ENCODE peak calls at places on chromosome 1, in six cellular contexts. G is A549, R is endothelial cell of umbilical vein, B is K562, P is HepG2, D is GM12878. L is an unnamed sample.
A peak's percentile ranks its signal among the peaks of the same experiment; 100 is the strongest.

GRCh38 chr1:95217371-95217770 is 16.6 kb upstream of the RWDD3 start:
- DNase-seq in D (no peak), B (no peak), P (no peak), R (no peak), G (no peak), L (no peak)

GRCh38 chr1:161077426-161077825 is 7.7 kb upstream of the ARHGAP30 start:
- DNase-seq in R (no peak), P (no peak), G (no peak), D (no peak), B (no peak), L (no peak)

GRCh38 chr1:20366076-20366765 is 75.5 kb downstream of the VWA5B1 start:
- DNase-seq in G (no peak), R (no peak), P (no peak), B (no peak), D (no peak), L (no peak)

GRCh38 chr1:206101351-206101750 is 15.8 kb downstream of the AVPR1B start:
- DNase-seq in G (no peak), B (no peak), P (no peak), D (no peak), R (no peak), L (no peak)

GRCh38 chr1:205961405-205961804 is 18.1 kb upstream of the SLC26A9 start:
- DNase-seq in B (no peak), G (no peak), D (no peak), P (no peak), R (peak; percentile 42), L (no peak)

GRCh38 chr1:97137862-97138514 is 416.4 kb downstream of the PTBP2 start:
- DNase-seq in R (peak; percentile 95), G (peak; percentile 66), D (peak; percentile 20), P (peak; percentile 22), B (no peak), L (peak; percentile 72)

GRCh38 chr1:25645641-25646400 is 29.2 kb downstream of the MAN1C1 start:
- DNase-seq in D (no peak), G (no peak), B (no peak), R (no peak), P (no peak), L (no peak)

GRCh38 chr1:224730540-224730939 is 114.4 kb downstream of the CNIH3 start:
- DNase-seq in R (no peak), G (no peak), P (no peak), D (no peak), B (no peak), L (no peak)

GRCh38 chr1:212315907-212316306 is 30.7 kb downstream of the PPP2R5A start:
- DNase-seq in R (peak; percentile 40), D (no peak), G (peak; percentile 45), P (peak; percentile 7), B (peak; percentile 55), L (peak; percentile 43)

GRCh38 chr1:226332947-226333346 is 24.0 kb upstream of the LIN9 start:
- DNase-seq in R (no peak), G (no peak), P (no peak), B (no peak), D (no peak), L (no peak)

DNA sequence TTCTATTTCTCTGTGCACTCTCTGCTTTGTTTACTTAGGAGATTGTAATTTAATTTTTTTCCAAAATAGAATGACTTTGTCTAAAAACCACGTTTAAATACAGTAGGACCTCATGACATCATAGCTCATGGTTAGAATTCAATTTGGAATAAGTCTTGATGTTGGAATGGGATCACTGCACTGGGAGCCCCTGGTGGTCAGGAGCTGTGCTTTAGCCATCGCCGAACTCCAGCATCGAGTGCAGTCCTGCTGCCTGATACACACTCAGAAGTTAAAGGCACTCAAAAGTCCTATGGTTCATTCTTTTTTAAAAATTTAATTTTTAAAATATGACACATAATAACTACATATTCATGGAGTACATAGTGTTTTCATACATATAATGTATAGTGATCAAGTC is 75.1 kb downstream of the TEX35 start:
- DNase-seq in P (no peak), D (no peak), G (no peak), B (no peak), R (no peak), L (no peak)
- TF ChIP-seq CTCF in P (no peak), D (no peak), G (no peak), B (no peak), R (no peak), L (no peak)

GRCh38 chr1:1960480-1961196 is 41.6 kb upstream of the TMEM52 start:
- DNase-seq in D (no peak), R (no peak), P (no peak), G (no peak), B (no peak), L (no peak)
- TF ChIP-seq MYC in D (no peak), R (no peak), P (no peak), G (no peak), B (no peak), L (no peak)

GRCh38 chr1:42983253-42983652 is 24.6 kb upstream of the SLC2A1 start:
- DNase-seq in B (no peak), P (no peak), D (no peak), G (no peak), R (no peak), L (no peak)

GRCh38 chr1:42982641-42983040 is 24.0 kb upstream of the SLC2A1 start:
- DNase-seq in D (no peak), G (no peak), B (peak; percentile 43), R (no peak), P (no peak), L (no peak)

GRCh38 chr1:42981871-42982270 is 23.2 kb upstream of the SLC2A1 start:
- DNase-seq in D (no peak), P (no peak), G (no peak), B (no peak), R (no peak), L (peak; percentile 45)

GRCh38 chr1:42981406-42981805 is 22.7 kb upstream of the SLC2A1 start:
- DNase-seq in B (no peak), G (no peak), P (no peak), D (no peak), R (no peak), L (no peak)

GRCh38 chr1:42983675-42984074 is 25.0 kb upstream of the SLC2A1 start:
- DNase-seq in P (no peak), R (no peak), G (no peak), D (no peak), B (no peak), L (no peak)
- TF ChIP-seq CTCF in P (no peak), R (no peak), G (no peak), D (no peak), B (no peak), L (no peak)

DNA sequence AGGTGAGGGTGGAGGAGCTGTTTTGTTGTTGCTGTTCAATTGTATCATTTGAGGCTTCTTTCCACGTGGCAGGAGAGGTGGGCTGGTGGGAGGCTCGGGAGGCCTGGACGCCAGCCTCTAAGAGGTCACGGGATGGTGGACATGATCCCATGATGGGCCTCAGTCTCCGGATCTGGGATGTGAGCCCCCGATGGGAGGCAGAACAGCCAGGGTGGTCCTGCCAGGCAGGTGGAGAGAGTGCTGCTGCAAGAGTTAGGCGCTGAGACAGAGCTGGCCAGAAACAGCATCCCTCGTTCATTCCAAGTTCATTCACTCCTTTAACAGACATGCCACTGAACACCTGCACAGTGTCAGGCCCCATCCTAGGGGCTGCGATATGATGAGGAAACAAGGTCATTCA is 41.1 kb upstream of the POU3F1 start:
- DNase-seq in D (no peak), P (no peak), B (no peak), G (no peak), R (no peak), L (no peak)
- TF ChIP-seq MYC in D (no peak), P (no peak), B (no peak), G (no peak), R (no peak), L (no peak)

DNA sequence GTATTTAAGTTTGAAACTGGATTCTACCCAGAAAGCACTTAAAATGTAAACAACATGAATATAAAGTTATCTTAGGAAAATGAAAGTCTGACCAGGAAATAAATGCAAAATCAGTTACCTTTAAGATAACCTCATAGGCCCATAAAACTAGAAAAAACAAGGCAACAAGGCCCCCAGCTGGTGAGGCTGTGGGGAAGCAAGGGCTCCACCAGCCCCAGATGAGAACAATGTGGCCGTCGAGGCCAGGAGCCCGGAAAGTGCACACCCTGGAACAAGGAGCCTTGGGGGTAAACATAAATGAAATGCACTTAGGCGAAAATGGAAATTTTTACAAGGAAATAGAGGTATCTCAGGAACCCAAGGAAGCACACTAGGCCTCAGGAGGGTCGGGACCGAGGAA is 37.9 kb upstream of the BMP8B start:
- DNase-seq in P (no peak), B (peak; percentile 29), D (no peak), R (peak; percentile 12), G (no peak), L (no peak)
- TF ChIP-seq CTCF in P (no peak), B (peak; percentile 46), D (no peak), R (no peak), G (no peak), L (no peak)

GRCh38 chr1:204190212-204191211 is 5.8 kb downstream of the KISS1 start:
- DNase-seq in P (peak; percentile 60), G (no peak), R (peak; percentile 81), B (peak; percentile 14), D (no peak), L (peak; percentile 93)
- TF ChIP-seq MYC in P (no peak), G (no peak), R (no peak), B (no peak), D (no peak), L (peak; percentile 77)